ENCODE peak calls at places on chromosomes 3 and 15, in seven cellular contexts. I is GM12878, N is ovary, L is tibial nerve, E is H54, R is erythroblast, W is body of pancreas. C is an unnamed sample.
A peak's percentile ranks its signal among the peaks of the same experiment; 100 is the strongest.

GRCh38 chr3:119891944-119892721 is 110.2 kb downstream of the NR1I2 start:
- DNase-seq in L (peak; percentile 68), W (peak; percentile 26), N (peak; percentile 34), I (peak; percentile 30), E (no peak), R (peak; percentile 67), C (no peak)

GRCh38 chr3:129119365-129120100 is 2.1 kb downstream of the RAB43 start:
- DNase-seq in W (peak; percentile 53), E (no peak), I (no peak), N (peak; percentile 36), L (no peak), R (no peak), C (no peak)

GRCh38 chr3:70273492-70273891 is 38.9 kb downstream of the MDFIC2 start:
- DNase-seq in I (no peak), W (no peak), E (no peak), N (no peak), L (no peak), R (no peak), C (no peak)

GRCh38 chr15:66884661-66885237 is 180.7 kb upstream of the SMAD3 start:
- DNase-seq in E (no peak), L (no peak), R (no peak), N (no peak), I (no peak), W (no peak), C (no peak)

GRCh38 chr3:71127463-71128243 is 455.9 kb downstream of the FOXP1 start:
- DNase-seq in W (no peak), L (no peak), I (no peak), R (no peak), N (no peak), E (no peak), C (no peak)

GRCh38 chr3:65883614-65884013 is 155.1 kb downstream of the MAGI1 start:
- DNase-seq in R (no peak), E (no peak), I (no peak), N (no peak), L (no peak), W (no peak), C (no peak)

GRCh38 chr15:35784745-35785144 is 238.8 kb upstream of the DPH6 start:
- DNase-seq in N (no peak), R (no peak), L (no peak), W (no peak), I (no peak), E (no peak), C (no peak)

GRCh38 chr15:88842156-88842555 is 38.9 kb downstream of the ACAN start:
- DNase-seq in W (no peak), E (no peak), N (no peak), R (no peak), L (no peak), I (no peak), C (no peak)

GRCh38 chr15:68217341-68217740 is 12.2 kb downstream of the CLN6 start:
- DNase-seq in R (no peak), I (no peak), N (peak; percentile 3), W (no peak), L (no peak), E (no peak), C (no peak)

GRCh38 chr15:51046799-51047449 is 47.8 kb downstream of the TNFAIP8L3 start:
- DNase-seq in R (no peak), W (peak; percentile 27), I (no peak), E (no peak), L (peak; percentile 15), N (peak; percentile 69), C (no peak)

GRCh38 chr3:195895900-195896360 is 12.4 kb downstream of the TNK2 start:
- DNase-seq in R (peak; percentile 73), E (peak; percentile 70), N (peak; percentile 63), I (no peak), L (peak; percentile 33), W (peak; percentile 66), C (peak; percentile 67)

GRCh38 chr15:27797765-27798164 is 301.4 kb downstream of the OCA2 start:
- DNase-seq in I (no peak), W (no peak), R (no peak), E (no peak), N (no peak), L (no peak), C (no peak)

GRCh38 chr3:80970292-80970691 is 791.2 kb downstream of the GBE1 start:
- DNase-seq in R (no peak), I (no peak), L (no peak), N (no peak), W (no peak), E (no peak), C (no peak)

GRCh38 chr3:138438896-138439295 is 4.5 kb downstream of the ESYT3 start:
- DNase-seq in N (no peak), L (no peak), E (no peak), R (no peak), I (no peak), W (no peak), C (no peak)

GRCh38 chr3:45642731-45643152 is 46.5 kb upstream of the SACM1L start:
- DNase-seq in L (no peak), I (no peak), E (no peak), N (no peak), R (no peak), W (no peak), C (no peak)

GRCh38 chr3:143360244-143360643 is 240.7 kb downstream of the CHST2 start:
- DNase-seq in E (no peak), R (no peak), L (no peak), N (no peak), W (no peak), I (no peak), C (no peak)

GRCh38 chr3:168248383-168249047 is 152.8 kb upstream of the GOLIM4 start:
- DNase-seq in W (peak; percentile 12), L (no peak), I (no peak), E (peak; percentile 25), R (peak; percentile 10), N (no peak), C (no peak)

GRCh38 chr3:49880581-49881328 is 11.0 kb upstream of the CAMKV start:
- DNase-seq in E (no peak), R (peak; percentile 87), I (no peak), L (no peak), N (no peak), W (no peak), C (no peak)

GRCh38 chr3:71139501-71139900 is 444.0 kb downstream of the FOXP1 start:
- DNase-seq in L (no peak), W (no peak), R (no peak), E (no peak), N (no peak), I (no peak), C (no peak)

GRCh38 chr3:32403663-32404062 is 12.0 kb downstream of the CMTM7 start:
- DNase-seq in E (no peak), L (no peak), W (no peak), R (no peak), I (no peak), N (no peak), C (no peak)

GRCh38 chr15:61118885-61119284 is 110.2 kb downstream of the RORA start:
- DNase-seq in I (no peak), L (no peak), W (no peak), R (no peak), N (no peak), E (no peak), C (no peak)

GRCh38 chr3:131907809-131908208 is 127.0 kb downstream of the CPNE4 start:
- DNase-seq in N (no peak), W (no peak), L (no peak), R (no peak), I (no peak), E (no peak), C (no peak)

GRCh38 chr3:99875925-99876781 is 58.5 kb downstream of the CMSS1 start:
- DNase-seq in I (no peak), R (peak; percentile 83), N (peak; percentile 88), W (peak; percentile 79), L (peak; percentile 61), E (peak; percentile 21), C (peak; percentile 51)

GRCh38 chr15:70853855-70854668 is at the start of gene LARP6:
- DNase-seq in L (peak; percentile 21), W (peak; percentile 56), R (no peak), N (peak; percentile 72), E (peak; percentile 30), I (no peak), C (peak; percentile 39)
- TF ChIP-seq POLR2A in L (peak; percentile 73), W (peak; percentile 72), R (no peak), N (peak; percentile 64), E (peak; percentile 74), I (no peak), C (no peak)

GRCh38 chr15:59131955-59132562 is 27.1 kb downstream of the CCNB2 start:
- DNase-seq in W (no peak), L (no peak), R (no peak), N (no peak), E (no peak), I (no peak), C (no peak)
- TF ChIP-seq POLR2A in W (no peak), L (no peak), R (no peak), N (no peak), E (no peak), I (peak; percentile 1), C (no peak)

DNA sequence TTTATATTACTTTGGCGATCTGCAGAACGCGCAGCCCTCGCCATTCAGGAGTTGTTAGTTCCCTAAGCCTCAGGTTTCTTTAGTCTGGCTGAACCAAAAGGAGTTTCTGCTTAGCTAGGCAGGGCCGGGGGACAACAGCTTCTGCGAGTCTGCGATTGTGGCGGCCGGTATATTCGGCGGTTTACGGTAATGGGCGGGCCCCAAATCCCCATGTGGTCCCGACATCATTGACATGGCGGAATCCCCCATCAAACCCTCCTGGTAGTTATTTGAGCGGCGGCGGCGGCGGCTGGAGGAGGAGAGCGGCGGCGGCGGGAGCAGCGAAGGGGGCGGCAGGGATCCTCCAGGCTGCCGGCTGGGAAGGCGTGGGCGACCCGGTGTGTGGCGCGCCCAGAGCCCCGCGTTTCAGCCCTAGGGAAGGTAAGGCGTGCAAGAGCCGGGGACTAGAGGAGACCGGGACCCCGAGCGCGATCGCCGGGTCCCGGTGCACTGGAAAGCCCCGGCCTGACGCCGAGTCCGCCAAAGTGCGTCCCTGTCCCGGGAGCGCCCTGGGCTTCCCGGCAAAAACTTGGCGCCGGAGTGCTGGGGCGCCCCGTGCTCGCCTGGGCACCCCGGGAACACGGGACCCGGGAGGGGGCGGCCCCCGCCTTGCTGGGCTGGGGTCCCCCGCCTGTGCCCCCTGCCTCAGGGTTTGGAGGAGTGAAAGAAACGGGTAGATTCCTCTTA is at the start of gene FNDC3B:
- DNase-seq in E (peak; percentile 76), N (peak; percentile 94), R (peak; percentile 95), L (peak; percentile 93), I (peak; percentile 59), W (peak; percentile 95), C (peak; percentile 69)
- TF ChIP-seq POLR2A in E (peak; percentile 79), N (peak; percentile 88), R (peak; percentile 63), L (peak; percentile 90), I (peak; percentile 90), W (peak; percentile 98), C (peak; percentile 32)

DNA sequence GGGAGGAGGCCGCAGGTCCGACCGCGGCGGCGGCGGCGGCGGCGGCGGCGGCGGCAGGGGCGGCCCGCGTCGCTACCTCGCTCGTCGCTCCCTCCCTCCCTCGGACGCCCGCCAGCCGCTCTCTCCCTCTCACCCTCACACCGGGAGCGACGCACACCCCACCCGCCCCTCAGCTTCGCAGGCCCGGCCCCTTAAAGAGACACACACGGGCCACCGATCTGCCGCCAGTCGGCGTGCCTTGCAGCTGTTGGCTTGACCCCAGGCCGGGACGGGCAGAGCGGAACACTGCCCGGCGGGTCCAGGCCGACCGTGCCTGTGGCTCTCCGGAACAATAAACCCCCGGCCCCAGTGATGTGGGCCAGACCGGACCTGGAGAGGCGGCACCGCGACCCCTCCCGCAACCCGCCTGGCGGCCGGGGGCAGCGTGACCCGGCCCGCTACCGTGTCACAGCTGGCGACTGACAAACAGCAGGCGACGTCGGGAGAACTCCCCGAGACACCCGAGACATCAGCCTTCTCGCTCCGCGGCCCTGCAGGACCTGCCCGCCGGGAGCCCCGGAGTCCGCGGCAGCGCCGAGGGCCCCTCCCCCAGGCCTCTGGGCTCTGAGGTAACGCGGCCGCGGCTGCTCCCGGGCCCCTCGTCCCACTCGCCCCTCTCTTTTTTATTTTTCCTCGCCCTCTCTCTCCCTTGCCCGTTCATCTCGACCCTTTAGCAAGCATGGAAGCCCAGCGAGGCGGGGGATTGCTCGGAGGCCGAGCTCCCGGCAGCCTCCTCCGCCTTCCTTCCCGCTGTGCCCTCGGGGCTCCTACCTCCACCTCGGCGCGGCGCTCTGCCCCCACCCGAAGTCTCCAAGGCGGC is at the start of gene SETD2:
- DNase-seq in L (peak; percentile 88), E (peak; percentile 94), N (peak; percentile 94), I (peak; percentile 43), W (peak; percentile 95), R (peak; percentile 93), C (peak; percentile 84)
- TF ChIP-seq POLR2A in L (peak; percentile 54), E (peak; percentile 36), N (peak; percentile 42), I (peak; percentile 69), W (peak; percentile 76), R (peak; percentile 45), C (no peak)